ENCODE peak calls at places on chromosomes 5 and 9, in seven cellular contexts. Q, J, E, W, Y, L and V are unnamed samples.

GRCh38 chr5:74098456-74098855 is 472.5 kb downstream of the ARHGEF28 start:
- DNase-seq in Y (no peak), E (no peak), J (no peak), Q (no peak), L (no peak), W (no peak), V (no peak)

GRCh38 chr5:73515232-73515631 is 17.0 kb downstream of the BTF3 start:
- DNase-seq in W (no peak), Y (no peak), E (no peak), J (no peak), L (no peak), Q (no peak), V (no peak)

GRCh38 chr9:12771891-12772290 is 2.9 kb upstream of the LURAP1L start:
- DNase-seq in W (no peak), L (peak), J (no peak), Q (no peak), Y (no peak), E (no peak), V (no peak)

GRCh38 chr9:114382951-114383865 is 4.6 kb downstream of the AKNA start:
- DNase-seq in J (no peak), L (no peak), W (no peak), Q (peak), E (peak), Y (peak), V (peak)

GRCh38 chr9:82454509-82455190 is 466.1 kb downstream of the SPATA31D1 start:
- DNase-seq in E (no peak), Q (no peak), W (no peak), Y (no peak), J (no peak), L (no peak), V (no peak)

GRCh38 chr5:165525268-165525667 is 2019.8 kb downstream of the MAT2B start:
- DNase-seq in Y (no peak), L (peak), E (no peak), W (no peak), Q (no peak), J (no peak), V (no peak)

GRCh38 chr5:180353963-180354574 is 933 bp upstream of the GFPT2 start:
- DNase-seq in Q (no peak), J (no peak), E (no peak), Y (no peak), W (peak), L (no peak), V (no peak)

GRCh38 chr5:149902177-149902576 is 42.4 kb downstream of the PDE6A start:
- DNase-seq in J (no peak), L (no peak), Y (no peak), E (no peak), Q (no peak), W (no peak), V (no peak)

GRCh38 chr5:172920447-172920849 is 38.8 kb upstream of the RPL26L1 start:
- DNase-seq in E (no peak), Y (no peak), L (peak), J (no peak), W (no peak), Q (no peak), V (no peak)

GRCh38 chr5:6636293-6636692 is 3.1 kb downstream of the SRD5A1 start:
- DNase-seq in L (no peak), Q (no peak), J (no peak), Y (no peak), W (no peak), E (no peak), V (no peak)

GRCh38 chr9:133368249-133368881 is 7.5 kb downstream of the SURF4 start:
- DNase-seq in E (no peak), W (no peak), L (peak), J (no peak), Y (no peak), Q (no peak), V (no peak)

GRCh38 chr9:7704543-7704942 is 95.0 kb downstream of the DMAC1 start:
- DNase-seq in Q (no peak), W (no peak), E (no peak), L (no peak), Y (no peak), J (no peak), V (no peak)

GRCh38 chr9:127388037-127388855 is 8.7 kb upstream of the SLC2A8 start:
- DNase-seq in W (no peak), L (peak), E (peak), Q (no peak), J (peak), Y (peak), V (peak)

GRCh38 chr5:135221696-135222095 is 177.3 kb downstream of the MACROH2A1 start:
- DNase-seq in W (no peak), Q (no peak), L (no peak), E (no peak), Y (no peak), J (no peak), V (no peak)

GRCh38 chr5:113447651-113448050 is 12.9 kb upstream of the TSSK1B start:
- DNase-seq in L (no peak), W (no peak), J (no peak), Y (no peak), Q (no peak), E (no peak), V (no peak)

GRCh38 chr5:126808619-126809018 is 31.7 kb downstream of the LMNB1 start:
- DNase-seq in E (peak), Y (no peak), W (no peak), L (peak), J (peak), Q (no peak), V (no peak)

GRCh38 chr5:151822141-151822540 is 50.4 kb downstream of the G3BP1 start:
- DNase-seq in W (no peak), J (no peak), L (no peak), Y (no peak), Q (no peak), E (no peak), V (no peak)

GRCh38 chr9:76817489-76817888 is 53.3 kb downstream of the PCA3 start:
- DNase-seq in L (peak), E (no peak), W (no peak), J (no peak), Q (no peak), Y (no peak), V (no peak)

GRCh38 chr9:114172981-114173833 is 17.9 kb downstream of the COL27A1 start:
- DNase-seq in J (no peak), E (no peak), Q (no peak), L (peak), W (no peak), Y (no peak), V (no peak)

GRCh38 chr5:28576022-28576421 is 1537.6 kb upstream of the CDH9 start:
- DNase-seq in Q (no peak), Y (no peak), W (no peak), J (peak), E (no peak), L (peak), V (no peak)

GRCh38 chr5:39547548-39548154 is 122.9 kb upstream of the DAB2 start:
- DNase-seq in E (peak), W (peak), Q (no peak), J (peak), Y (no peak), L (peak), V (no peak)

GRCh38 chr9:35367451-35367850 is 122.5 kb upstream of the RUSC2 start:
- DNase-seq in W (no peak), Y (no peak), E (no peak), J (no peak), L (peak), Q (no peak), V (no peak)

GRCh38 chr5:181255276-181255675 is 5.7 kb downstream of the TRIM52 start:
- DNase-seq in Q (no peak), L (no peak), Y (no peak), E (no peak), W (no peak), J (no peak), V (no peak)

GRCh38 chr5:14767942-14768837 is 103.4 kb downstream of the ANKH start:
- DNase-seq in L (peak), E (peak), Y (no peak), J (no peak), Q (no peak), W (no peak), V (no peak)

GRCh38 chr9:136700309-136700708 is 12.1 kb upstream of the DIPK1B start:
- DNase-seq in J (no peak), E (no peak), W (no peak), Y (no peak), Q (no peak), L (peak), V (no peak)

GRCh38 chr5:96718635-96719077 is 56.5 kb downstream of the CAST start:
- DNase-seq in Y (no peak), Q (no peak), L (no peak), E (no peak), J (no peak), W (no peak), V (no peak)

GRCh38 chr9:20997503-20998076 is 33.9 kb downstream of the HACD4 start:
- DNase-seq in L (no peak), W (no peak), Q (no peak), E (no peak), Y (no peak), J (peak), V (no peak)

GRCh38 chr5:143182901-143183820 is 220.3 kb downstream of the NR3C1 start:
- DNase-seq in Y (no peak), W (no peak), Q (no peak), J (no peak), L (peak), E (no peak), V (no peak)

GRCh38 chr5:57106661-57107060 is 67.2 kb upstream of the GPBP1 start:
- DNase-seq in Q (no peak), L (no peak), Y (no peak), W (no peak), J (no peak), E (no peak), V (no peak)

GRCh38 chr5:136014049-136014516 is 14.7 kb upstream of the TGFBI start:
- DNase-seq in J (no peak), E (no peak), Q (no peak), W (no peak), Y (no peak), L (no peak), V (no peak)